ENCODE peak calls at places on chromosomes 7 and 10, in eight cellular contexts. A, M, P, E, W, K, G and U are unnamed samples.

GRCh38 chr10:14543048-14543903 is 212.6 kb upstream of the FRMD4A start:
- DNase-seq in A (no peak), M (no peak), P (no peak), E (no peak), W (no peak), K (peak; percentile 47), G (no peak), U (peak; percentile 79)

GRCh38 chr7:94060772-94061171 is 56.6 kb upstream of the BET1 start:
- DNase-seq in A (no peak), M (no peak), P (no peak), E (no peak), W (no peak), K (peak; percentile 28), G (no peak), U (no peak)

GRCh38 chr10:119225288-119225687 is 17.9 kb downstream of the GRK5 start:
- DNase-seq in A (no peak), M (no peak), P (no peak), E (no peak), W (no peak), K (no peak), G (no peak), U (no peak)

GRCh38 chr7:49791089-49791741 is 17.8 kb downstream of the VWC2 start:
- DNase-seq in A (no peak), M (no peak), P (no peak), E (no peak), W (peak; percentile 6), K (no peak), G (no peak), U (no peak)

GRCh38 chr10:80528185-80528700 is 9.5 kb upstream of the SH2D4B start:
- DNase-seq in A (no peak), M (no peak), P (no peak), E (no peak), W (no peak), K (no peak), G (peak; percentile 38), U (no peak)

GRCh38 chr7:42227931-42228591 is 8.9 kb downstream of the GLI3 start:
- DNase-seq in A (peak; percentile 36), M (peak; percentile 76), P (peak; percentile 72), E (peak; percentile 71), W (no peak), K (peak; percentile 57), G (peak; percentile 65), U (peak; percentile 36)

GRCh38 chr7:2488272-2488645 is 12.1 kb upstream of the GRIFIN start:
- DNase-seq in A (peak; percentile 55), M (no peak), P (peak; percentile 90), E (no peak), W (no peak), K (no peak), G (peak; percentile 87), U (no peak)

GRCh38 chr7:27254625-27255024 is 12.0 kb downstream of the EVX1 start:
- DNase-seq in A (no peak), M (peak; percentile 21), P (no peak), E (no peak), W (no peak), K (no peak), G (no peak), U (no peak)

GRCh38 chr10:89837173-89838001 is 136.0 kb downstream of the KIF20B start:
- DNase-seq in A (peak; percentile 26), M (no peak), P (peak; percentile 75), E (no peak), W (no peak), K (peak; percentile 46), G (peak; percentile 51), U (peak; percentile 86)
- TF ChIP-seq CTCF in A (peak; percentile 8), M (no peak), P (no peak), E (no peak), W (no peak), K (no peak), G (no peak), U (no peak)

GRCh38 chr10:43816351-43817321 is 168.0 kb upstream of the ZNF32 start:
- DNase-seq in A (no peak), M (no peak), P (no peak), E (no peak), W (no peak), K (peak; percentile 53), G (no peak), U (no peak)
- H3K27ac ChIP-seq in A (peak overlapping the region; percentile 85), M (no peak overlapping the region), P (no peak overlapping the region), E (no peak overlapping the region), W (no peak overlapping the region), K (peak overlapping the region; percentile 34), G (peak overlapping the region; percentile 11), U (no peak overlapping the region)

DNA sequence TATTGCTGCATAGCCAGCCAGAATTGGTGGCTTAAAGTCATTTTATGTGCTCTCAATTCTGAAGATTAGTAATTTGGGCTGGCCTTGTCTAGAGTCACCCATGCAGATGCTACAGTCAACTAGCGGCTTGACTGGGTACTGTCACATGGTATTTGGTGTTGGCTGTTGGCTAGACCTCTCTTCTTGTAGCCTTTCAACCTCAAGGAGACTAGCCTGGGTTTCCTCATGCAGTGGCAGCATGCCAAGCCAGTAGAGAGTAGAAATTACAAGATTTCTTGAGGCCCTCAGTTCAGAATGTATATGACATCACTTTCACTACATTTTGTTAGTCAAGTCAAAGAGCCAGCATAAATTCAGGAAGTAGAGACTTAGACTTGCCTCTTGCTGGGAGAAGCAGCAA is 3.7 kb upstream of the ZNF800 start:
- DNase-seq in A (no peak), M (no peak), P (no peak), E (no peak), W (peak; percentile 9), K (peak; percentile 14), G (no peak), U (no peak)
- TF ChIP-seq CTCF in A (no peak), M (no peak), P (no peak), E (no peak), W (no peak), K (no peak), G (no peak), U (no peak)

DNA sequence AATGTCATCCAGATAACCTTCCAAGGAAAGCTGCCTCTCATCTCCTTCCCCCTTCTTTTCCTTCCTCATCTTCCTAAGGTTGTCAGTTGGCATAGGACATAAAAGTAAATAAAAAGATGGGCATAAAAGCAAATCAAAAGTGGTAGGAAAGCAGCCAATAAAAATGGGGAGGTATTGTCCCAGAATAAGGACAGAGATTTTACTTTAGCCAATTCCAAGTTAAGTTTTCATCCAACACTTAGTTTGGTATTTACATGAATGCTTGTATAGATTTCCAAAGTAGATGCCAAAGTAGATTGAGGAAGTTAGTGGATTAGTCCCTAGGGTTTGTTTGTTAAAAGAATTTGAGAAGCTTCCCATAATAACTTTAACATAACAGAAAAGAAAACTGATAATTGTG is 33.7 kb downstream of the HDAC9 start:
- DNase-seq in A (no peak), M (no peak), P (no peak), E (no peak), W (no peak), K (no peak), G (no peak), U (no peak)
- H3K27ac ChIP-seq in A (peak overlapping the region; percentile 39), M (no peak overlapping the region), P (no peak overlapping the region), E (no peak overlapping the region), W (no peak overlapping the region), K (no peak overlapping the region), G (peak overlapping the region; percentile 62), U (no peak overlapping the region)

DNA sequence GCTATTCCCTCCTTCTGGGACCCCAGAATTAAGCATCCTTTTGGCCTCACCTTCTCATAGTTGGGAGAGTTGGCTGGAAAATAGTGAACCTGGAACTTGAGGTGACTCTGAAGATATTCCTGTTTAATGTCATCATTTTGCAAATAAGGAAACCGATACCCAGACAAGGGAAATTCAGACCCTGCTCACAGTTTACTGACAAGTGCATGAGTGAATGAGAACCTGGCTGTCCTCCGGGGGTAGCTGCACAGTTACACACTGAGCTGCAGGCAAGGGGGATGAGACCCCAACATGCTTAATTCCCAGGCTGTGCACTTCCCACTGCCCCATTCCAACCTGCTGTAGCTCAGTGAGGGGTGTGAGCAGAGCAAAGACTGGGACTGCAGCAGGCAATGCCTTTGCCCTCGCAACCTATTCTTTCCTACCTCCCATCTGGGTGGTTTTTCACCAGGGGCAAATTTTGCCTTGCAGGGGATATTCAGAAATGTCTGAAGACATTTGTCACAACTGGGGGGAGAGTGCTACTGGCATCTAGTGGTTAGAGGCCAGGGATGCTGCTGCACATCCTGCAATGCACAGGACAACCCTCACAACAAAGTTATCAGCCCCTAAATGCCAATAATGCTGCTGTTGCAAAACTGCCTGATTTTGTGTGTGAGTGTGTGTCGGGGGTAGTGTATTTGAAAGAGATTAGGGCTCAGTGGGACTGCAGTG is 136.2 kb downstream of the SORCS3 start:
- DNase-seq in A (no peak), M (no peak), P (no peak), E (no peak), W (no peak), K (no peak), G (no peak), U (no peak)
- TF ChIP-seq CTCF in A (peak; percentile 58), M (no peak), P (no peak), E (no peak), W (no peak), K (no peak), G (no peak), U (no peak)

GRCh38 chr7:50806143-50806542 is 23.4 kb upstream of the GRB10 start:
- DNase-seq in A (no peak), M (no peak), P (no peak), E (no peak), W (no peak), K (no peak), G (no peak), U (peak; percentile 19)
- H3K27ac ChIP-seq in A (no peak overlapping the region), M (no peak overlapping the region), P (no peak overlapping the region), E (no peak overlapping the region), W (no peak overlapping the region), K (no peak overlapping the region), G (no peak overlapping the region), U (no peak overlapping the region)

GRCh38 chr7:101235050-101235449 is 2.6 kb downstream of the CLDN15 start:
- DNase-seq in A (no peak), M (no peak), P (no peak), E (no peak), W (no peak), K (no peak), G (no peak), U (no peak)
- TF ChIP-seq CTCF in A (peak; percentile 39), M (peak; percentile 13), P (peak; percentile 20), E (no peak), W (peak; percentile 35), K (peak; percentile 19), G (peak; percentile 20), U (peak; percentile 39)

GRCh38 chr10:20144268-20144667 is 328.0 kb downstream of the PLXDC2 start:
- DNase-seq in A (no peak), M (peak; percentile 43), P (no peak), E (no peak), W (no peak), K (no peak), G (no peak), U (no peak)
- H3K27ac ChIP-seq in A (no peak overlapping the region), M (no peak overlapping the region), P (no peak overlapping the region), E (no peak overlapping the region), W (no peak overlapping the region), K (no peak overlapping the region), G (no peak overlapping the region), U (no peak overlapping the region)

DNA sequence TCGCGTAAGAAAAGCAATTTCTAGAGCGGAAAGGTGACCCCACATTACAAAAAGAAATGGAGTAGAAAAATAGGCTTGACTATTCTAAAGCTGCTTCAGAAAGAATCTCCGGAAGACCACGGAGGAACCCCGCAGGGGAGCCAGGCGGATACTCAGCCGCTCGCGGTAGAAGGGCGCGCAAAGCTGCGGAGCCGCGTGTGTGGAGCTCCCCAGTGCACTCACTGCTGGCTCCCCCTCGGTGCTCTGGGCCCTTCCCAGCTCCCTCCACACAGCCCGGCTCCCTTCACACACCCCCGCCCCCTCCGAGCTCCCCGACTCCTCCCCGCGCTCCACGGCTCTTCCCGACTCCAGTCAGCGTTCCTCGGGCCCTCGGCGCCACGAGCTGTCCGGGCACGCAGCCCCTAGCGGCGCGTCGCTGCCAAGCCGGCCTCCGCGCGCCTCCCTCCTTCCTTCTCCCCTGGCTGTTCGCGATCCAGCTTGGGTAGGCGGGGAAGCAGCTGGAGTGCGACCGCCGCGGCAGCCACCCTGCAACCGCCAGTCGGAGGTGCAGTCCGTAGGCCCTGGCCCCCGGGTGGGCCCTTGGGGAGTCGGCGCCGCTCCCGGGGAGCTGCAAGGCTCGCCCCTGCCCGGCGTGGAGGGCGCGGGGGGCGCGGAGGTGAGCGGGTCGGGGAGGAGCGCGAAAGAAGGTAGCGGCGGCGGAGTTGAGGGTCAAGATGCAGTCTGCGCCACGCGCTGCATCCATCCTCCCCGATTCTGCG is at the start of gene STEAP2:
- DNase-seq in A (peak; percentile 88), M (peak; percentile 88), P (peak; percentile 97), E (peak; percentile 93), W (peak; percentile 82), K (peak; percentile 92), G (peak; percentile 93), U (peak; percentile 96)
- TF ChIP-seq CTCF in A (peak; percentile 73), M (peak; percentile 26), P (peak; percentile 37), E (peak; percentile 73), W (peak; percentile 38), K (peak; percentile 59), G (peak; percentile 45), U (peak; percentile 50)